ENCODE peak calls at places on chromosomes 12 and 14, in four cellular contexts. J is mammary epithelial cell; R is body of pancreas; U is activated T-cell treated with anti-CD3 and anti-CD28 coated beads, Interleukin-2, amount 50 U/mL, for 72 hours. C is an unnamed sample.

GRCh38 chr14:100071545-100071944 is 6.3 kb downstream of the EVL start:
- DNase-seq in J (no peak), R (no peak), U (no peak), C (no peak)

GRCh38 chr12:31896514-31897039 is 62.6 kb upstream of the RESF1 start:
- DNase-seq in J (peak), R (peak), U (peak), C (no peak)

GRCh38 chr12:67327466-67327865 is 58.3 kb downstream of the CAND1 start:
- DNase-seq in J (no peak), R (no peak), U (no peak), C (no peak)

GRCh38 chr14:69055973-69056372 is 76.9 kb upstream of the ACTN1 start:
- DNase-seq in J (no peak), R (no peak), U (no peak), C (no peak)

GRCh38 chr14:94227029-94227428 is 52.9 kb downstream of the PPP4R4 start:
- DNase-seq in J (peak), R (no peak), U (no peak), C (no peak)

GRCh38 chr14:51776102-51776894 is 84.1 kb upstream of the GNG2 start:
- DNase-seq in J (peak), R (peak), U (peak), C (no peak)

GRCh38 chr12:8493084-8493483 is 20.2 kb upstream of the CLEC4D start:
- DNase-seq in J (no peak), R (no peak), U (peak), C (no peak)

GRCh38 chr12:46492471-46493351 is 120.1 kb upstream of the SLC38A2 start:
- DNase-seq in J (peak), R (peak), U (no peak), C (no peak)

GRCh38 chr14:55841625-55842024 is 261.6 kb downstream of the KTN1 start:
- DNase-seq in J (no peak), R (no peak), U (no peak), C (no peak)

GRCh38 chr12:13049816-13050215 is 5.6 kb downstream of the FAM234B start:
- DNase-seq in J (no peak), R (no peak), U (no peak), C (no peak)

GRCh38 chr14:64364907-64365306 is 23.2 kb upstream of the MTHFD1 start:
- DNase-seq in J (peak), R (no peak), U (no peak), C (no peak)

GRCh38 chr14:102507026-102507860 is 2.3 kb downstream of the ANKRD9 start:
- DNase-seq in J (no peak), R (no peak), U (no peak), C (no peak)

GRCh38 chr12:85147331-85147730 is 111.2 kb downstream of the LRRIQ1 start:
- DNase-seq in J (no peak), R (no peak), U (no peak), C (no peak)

GRCh38 chr14:94269156-94269555 is 23.9 kb downstream of the SERPINA10 start:
- DNase-seq in J (peak), R (no peak), U (no peak), C (no peak)

GRCh38 chr12:120394483-120395367 is 25.8 kb upstream of the MSI1 start:
- DNase-seq in J (peak), R (peak), U (no peak), C (no peak)

C was measured in cortex of kidney.